ENCODE peak calls at places on chromosomes 11 and 22, in five cellular contexts. One of them, this sample, is unnamed.

GRCh38 chr11:17751558-17751957 is 17.0 kb downstream of the KCNC1 start:
- DNase-seq in transverse colon: no peak
- DNase-seq in psoas muscle: peak
- DNase-seq in uterus: no peak
- DNase-seq in fibroblast of pulmonary artery: no peak
- DNase-seq in this sample: no peak

GRCh38 chr11:125872138-125872491 is 15.4 kb upstream of the HYLS1 start:
- DNase-seq in transverse colon: no peak
- DNase-seq in psoas muscle: no peak
- DNase-seq in uterus: no peak
- DNase-seq in fibroblast of pulmonary artery: no peak
- DNase-seq in this sample: no peak

GRCh38 chr11:80412604-80413003 is 971.8 kb upstream of the TENM4 start:
- DNase-seq in transverse colon: no peak
- DNase-seq in psoas muscle: no peak
- DNase-seq in uterus: no peak
- DNase-seq in fibroblast of pulmonary artery: no peak
- DNase-seq in this sample: no peak

GRCh38 chr11:31870609-31871309 is 59.6 kb upstream of the PAX6 start:
- DNase-seq in transverse colon: peak
- DNase-seq in psoas muscle: peak
- DNase-seq in uterus: no peak
- DNase-seq in fibroblast of pulmonary artery: peak
- DNase-seq in this sample: peak

GRCh38 chr11:78351979-78352731 is 65.5 kb downstream of the GAB2 start:
- DNase-seq in transverse colon: no peak
- DNase-seq in psoas muscle: no peak
- DNase-seq in uterus: no peak
- DNase-seq in fibroblast of pulmonary artery: no peak
- DNase-seq in this sample: no peak

GRCh38 chr11:33125025-33125424 is 36.3 kb downstream of the CSTF3 start:
- DNase-seq in transverse colon: no peak
- DNase-seq in psoas muscle: no peak
- DNase-seq in uterus: no peak
- DNase-seq in fibroblast of pulmonary artery: no peak
- DNase-seq in this sample: no peak

GRCh38 chr11:6219359-6219758 is 14.0 kb downstream of the C11orf42 start:
- DNase-seq in transverse colon: peak
- DNase-seq in psoas muscle: no peak
- DNase-seq in uterus: no peak
- DNase-seq in fibroblast of pulmonary artery: peak
- DNase-seq in this sample: peak

GRCh38 chr11:90737328-90738050 is 514.6 kb upstream of the CHORDC1 start:
- DNase-seq in transverse colon: no peak
- DNase-seq in psoas muscle: no peak
- DNase-seq in uterus: no peak
- DNase-seq in fibroblast of pulmonary artery: no peak
- DNase-seq in this sample: no peak

GRCh38 chr11:108221981-108222685 is at the start of gene NPAT:
- DNase-seq in transverse colon: no peak
- DNase-seq in psoas muscle: no peak
- DNase-seq in uterus: no peak
- DNase-seq in fibroblast of pulmonary artery: no peak
- DNase-seq in this sample: no peak

GRCh38 chr22:39364646-39365405 is 15.0 kb downstream of the SYNGR1 start:
- DNase-seq in transverse colon: no peak
- DNase-seq in psoas muscle: no peak
- DNase-seq in uterus: no peak
- DNase-seq in fibroblast of pulmonary artery: no peak
- DNase-seq in this sample: no peak

GRCh38 chr11:117946196-117946841 is 17.1 kb upstream of the TMPRSS13 start:
- DNase-seq in transverse colon: no peak
- DNase-seq in psoas muscle: no peak
- DNase-seq in uterus: no peak
- DNase-seq in fibroblast of pulmonary artery: no peak
- DNase-seq in this sample: no peak

GRCh38 chr22:48902001-48902869 is 925.4 kb downstream of the BRD1 start:
- DNase-seq in transverse colon: no peak
- DNase-seq in psoas muscle: no peak
- DNase-seq in uterus: no peak
- DNase-seq in fibroblast of pulmonary artery: no peak
- DNase-seq in this sample: no peak

GRCh38 chr11:34654491-34655334 is 33.8 kb downstream of the EHF start:
- DNase-seq in transverse colon: no peak
- DNase-seq in psoas muscle: peak
- DNase-seq in uterus: no peak
- DNase-seq in fibroblast of pulmonary artery: peak
- DNase-seq in this sample: peak

GRCh38 chr11:96168623-96169022 is 174.4 kb downstream of the MAML2 start:
- DNase-seq in transverse colon: no peak
- DNase-seq in psoas muscle: no peak
- DNase-seq in uterus: peak
- DNase-seq in fibroblast of pulmonary artery: peak
- DNase-seq in this sample: peak

GRCh38 chr22:37751449-37752188 is 54.8 kb downstream of the TRIOBP start:
- DNase-seq in transverse colon: no peak
- DNase-seq in psoas muscle: no peak
- DNase-seq in uterus: no peak
- DNase-seq in fibroblast of pulmonary artery: no peak
- DNase-seq in this sample: no peak

GRCh38 chr11:10317776-10318526 is 13.1 kb downstream of the ADM start:
- DNase-seq in transverse colon: no peak
- DNase-seq in psoas muscle: no peak
- DNase-seq in uterus: no peak
- DNase-seq in fibroblast of pulmonary artery: no peak
- DNase-seq in this sample: no peak

GRCh38 chr22:30968015-30968923 is at the start of gene MORC2:
- DNase-seq in transverse colon: peak
- DNase-seq in psoas muscle: peak
- DNase-seq in uterus: peak
- DNase-seq in fibroblast of pulmonary artery: peak
- DNase-seq in this sample: no peak

GRCh38 chr22:37075046-37075445 is 23.5 kb downstream of the KCTD17 start:
- DNase-seq in transverse colon: no peak
- DNase-seq in psoas muscle: no peak
- DNase-seq in uterus: no peak
- DNase-seq in fibroblast of pulmonary artery: no peak
- DNase-seq in this sample: no peak

GRCh38 chr11:120054753-120055045 is 83.2 kb downstream of the TRIM29 start:
- DNase-seq in transverse colon: no peak
- DNase-seq in psoas muscle: no peak
- DNase-seq in uterus: no peak
- DNase-seq in fibroblast of pulmonary artery: no peak
- DNase-seq in this sample: no peak

GRCh38 chr22:24133187-24133965 is 47.9 kb upstream of the SUSD2 start:
- DNase-seq in transverse colon: no peak
- DNase-seq in psoas muscle: no peak
- DNase-seq in uterus: peak
- DNase-seq in fibroblast of pulmonary artery: peak
- DNase-seq in this sample: peak

GRCh38 chr11:63609536-63609935 is 4.7 kb downstream of the PLAAT3 start:
- DNase-seq in transverse colon: peak
- DNase-seq in psoas muscle: no peak
- DNase-seq in uterus: no peak
- DNase-seq in fibroblast of pulmonary artery: no peak
- DNase-seq in this sample: no peak

GRCh38 chr22:34414467-34415440 is 494.5 kb upstream of the LARGE1 start:
- DNase-seq in transverse colon: peak
- DNase-seq in psoas muscle: no peak
- DNase-seq in uterus: no peak
- DNase-seq in fibroblast of pulmonary artery: peak
- DNase-seq in this sample: peak

GRCh38 chr11:36265793-36266628 is 23.2 kb downstream of the COMMD9 start:
- DNase-seq in transverse colon: peak
- DNase-seq in psoas muscle: peak
- DNase-seq in uterus: peak
- DNase-seq in fibroblast of pulmonary artery: peak
- DNase-seq in this sample: peak

GRCh38 chr22:30459206-30460052 is 12.4 kb downstream of the SEC14L3 start:
- DNase-seq in transverse colon: no peak
- DNase-seq in psoas muscle: no peak
- DNase-seq in uterus: no peak
- DNase-seq in fibroblast of pulmonary artery: peak
- DNase-seq in this sample: peak

GRCh38 chr11:111631034-111631665 is 28.9 kb downstream of the SIK2 start:
- DNase-seq in transverse colon: no peak
- DNase-seq in psoas muscle: no peak
- DNase-seq in uterus: no peak
- DNase-seq in fibroblast of pulmonary artery: no peak
- DNase-seq in this sample: peak

GRCh38 chr22:32775957-32776356 is 25.5 kb upstream of the TIMP3 start:
- DNase-seq in transverse colon: no peak
- DNase-seq in psoas muscle: no peak
- DNase-seq in uterus: no peak
- DNase-seq in fibroblast of pulmonary artery: no peak
- DNase-seq in this sample: no peak
- TF ChIP-seq CTCF in transverse colon: no peak
- TF ChIP-seq CTCF in psoas muscle: peak
- TF ChIP-seq CTCF in uterus: no peak
- TF ChIP-seq CTCF in fibroblast of pulmonary artery: peak
- TF ChIP-seq CTCF in this sample: peak

GRCh38 chr11:128904872-128905344 is 13.8 kb downstream of the KCNJ5 start:
- DNase-seq in transverse colon: peak
- DNase-seq in psoas muscle: peak
- DNase-seq in uterus: no peak
- DNase-seq in fibroblast of pulmonary artery: no peak
- DNase-seq in this sample: no peak

GRCh38 chr11:128908391-128909246 is 17.5 kb downstream of the KCNJ5 start:
- DNase-seq in transverse colon: peak
- DNase-seq in psoas muscle: peak
- DNase-seq in uterus: peak
- DNase-seq in fibroblast of pulmonary artery: peak
- DNase-seq in this sample: peak

GRCh38 chr11:128905345-128906184 is 14.4 kb downstream of the KCNJ5 start:
- DNase-seq in transverse colon: peak
- DNase-seq in psoas muscle: no peak
- DNase-seq in uterus: no peak
- DNase-seq in fibroblast of pulmonary artery: peak
- DNase-seq in this sample: peak

GRCh38 chr11:128904303-128904871 is 13.2 kb downstream of the KCNJ5 start:
- DNase-seq in transverse colon: no peak
- DNase-seq in psoas muscle: no peak
- DNase-seq in uterus: no peak
- DNase-seq in fibroblast of pulmonary artery: no peak
- DNase-seq in this sample: peak

GRCh38 chr11:128906185-128907065 is 15.3 kb downstream of the KCNJ5 start:
- DNase-seq in transverse colon: no peak
- DNase-seq in psoas muscle: no peak
- DNase-seq in uterus: no peak
- DNase-seq in fibroblast of pulmonary artery: no peak
- DNase-seq in this sample: no peak
- H3K4me3 ChIP-seq in transverse colon: no peak
- H3K4me3 ChIP-seq in psoas muscle: peak
- H3K4me3 ChIP-seq in uterus: no peak
- H3K4me3 ChIP-seq in fibroblast of pulmonary artery: no peak
- H3K4me3 ChIP-seq in this sample: no peak

DNA sequence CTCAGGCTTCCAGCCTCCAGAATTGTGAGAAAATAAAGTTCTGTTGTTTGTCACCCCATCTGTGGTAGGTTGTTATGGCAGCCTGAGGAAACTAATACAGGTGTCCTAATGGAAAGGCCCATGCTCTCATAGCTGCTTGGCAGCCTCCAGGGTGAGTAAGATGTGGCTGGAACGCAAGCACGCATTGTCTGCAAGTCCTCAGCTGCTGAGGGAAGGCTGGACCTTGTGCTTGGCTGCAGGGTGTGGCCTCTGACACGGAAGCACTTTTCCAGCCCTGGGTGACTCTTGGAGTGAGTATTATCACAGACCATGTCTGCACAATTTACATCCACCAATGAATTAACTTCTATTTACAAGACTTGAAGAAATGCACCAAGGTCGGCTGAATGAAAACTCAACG is 44.4 kb upstream of the BARX2 start:
- DNase-seq in transverse colon: peak
- DNase-seq in psoas muscle: no peak
- DNase-seq in uterus: no peak
- DNase-seq in fibroblast of pulmonary artery: peak
- DNase-seq in this sample: peak
- TF ChIP-seq CTCF in transverse colon: no peak
- TF ChIP-seq CTCF in psoas muscle: no peak
- TF ChIP-seq CTCF in uterus: no peak
- TF ChIP-seq CTCF in fibroblast of pulmonary artery: no peak
- TF ChIP-seq CTCF in this sample: no peak

DNA sequence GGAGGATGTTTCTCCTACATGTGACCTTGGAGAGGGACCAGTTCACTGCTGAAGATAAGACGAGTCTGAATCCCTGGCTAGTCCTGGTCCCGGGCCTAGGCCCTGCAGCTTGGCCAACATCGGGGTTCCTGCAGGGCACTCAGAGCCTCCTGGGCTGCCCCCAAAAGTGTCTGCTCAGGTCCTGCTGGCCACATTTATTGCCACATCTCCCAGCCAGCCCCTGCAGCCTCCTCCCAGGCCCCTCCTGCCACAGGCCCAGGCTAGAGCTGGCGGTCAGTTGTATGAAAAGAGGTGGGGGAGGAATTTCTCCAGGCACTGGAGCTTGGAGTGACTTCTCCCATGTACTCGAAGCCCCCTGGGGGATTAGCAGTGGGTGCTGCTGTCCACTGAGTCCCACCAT is 56.5 kb upstream of the PPARA start:
- DNase-seq in transverse colon: no peak
- DNase-seq in psoas muscle: no peak
- DNase-seq in uterus: no peak
- DNase-seq in fibroblast of pulmonary artery: no peak
- DNase-seq in this sample: no peak
- H3K4me3 ChIP-seq in transverse colon: no peak
- H3K4me3 ChIP-seq in psoas muscle: no peak
- H3K4me3 ChIP-seq in uterus: no peak
- H3K4me3 ChIP-seq in fibroblast of pulmonary artery: no peak
- H3K4me3 ChIP-seq in this sample: no peak

This sample was measured in fibroblast of mammary gland.